ENCODE peak calls at places on chromosomes 4 and X, in ten cellular contexts. One of them, this sample, is unnamed.

GRCh38 chrX:13345037-13345436 is 25.2 kb upstream of the ATXN3L start:
- DNase-seq in prostate gland: no peak
- DNase-seq in esophagus muscularis mucosa: no peak
- DNase-seq in transverse colon: no peak
- DNase-seq in adrenal gland: no peak
- DNase-seq in heart left ventricle: no peak
- DNase-seq in A549: no peak
- DNase-seq in H1: no peak
- DNase-seq in IMR-90: no peak
- DNase-seq in Peyer's patch: no peak
- DNase-seq in this sample: no peak

GRCh38 chrX:724256-724655 is 93.7 kb downstream of the SHOX start:
- DNase-seq in transverse colon: no peak
- DNase-seq in IMR-90: no peak
- DNase-seq in prostate gland: no peak
- DNase-seq in Peyer's patch: no peak
- DNase-seq in A549: no peak
- DNase-seq in adrenal gland: no peak
- DNase-seq in H1: no peak
- DNase-seq in heart left ventricle: no peak
- DNase-seq in esophagus muscularis mucosa: no peak
- DNase-seq in this sample: no peak

GRCh38 chr4:176545886-176546285 is 226.1 kb downstream of the SPCS3 start:
- DNase-seq in H1: no peak
- DNase-seq in IMR-90: peak; percentile 59
- DNase-seq in adrenal gland: no peak
- DNase-seq in heart left ventricle: no peak
- DNase-seq in prostate gland: no peak
- DNase-seq in Peyer's patch: no peak
- DNase-seq in A549: no peak
- DNase-seq in transverse colon: no peak
- DNase-seq in esophagus muscularis mucosa: no peak
- DNase-seq in this sample: no peak

GRCh38 chrX:2552621-2553297 is 52.0 kb upstream of the DHRSX start:
- DNase-seq in IMR-90: no peak
- DNase-seq in transverse colon: no peak
- DNase-seq in Peyer's patch: no peak
- DNase-seq in heart left ventricle: no peak
- DNase-seq in esophagus muscularis mucosa: no peak
- DNase-seq in A549: peak; percentile 29
- DNase-seq in H1: no peak
- DNase-seq in adrenal gland: no peak
- DNase-seq in prostate gland: no peak
- DNase-seq in this sample: no peak

GRCh38 chr4:150229538-150229937 is 151.3 kb downstream of the DCLK2 start:
- DNase-seq in prostate gland: no peak
- DNase-seq in heart left ventricle: no peak
- DNase-seq in esophagus muscularis mucosa: no peak
- DNase-seq in H1: no peak
- DNase-seq in transverse colon: no peak
- DNase-seq in IMR-90: peak; percentile 93
- DNase-seq in adrenal gland: no peak
- DNase-seq in A549: no peak
- DNase-seq in Peyer's patch: no peak
- DNase-seq in this sample: no peak

GRCh38 chrX:39731735-39732134 is 366.0 kb downstream of the BCOR start:
- DNase-seq in transverse colon: no peak
- DNase-seq in Peyer's patch: no peak
- DNase-seq in esophagus muscularis mucosa: no peak
- DNase-seq in adrenal gland: no peak
- DNase-seq in H1: no peak
- DNase-seq in IMR-90: no peak
- DNase-seq in A549: no peak
- DNase-seq in prostate gland: no peak
- DNase-seq in heart left ventricle: no peak
- DNase-seq in this sample: no peak

GRCh38 chr4:158782539-158783360 is 13.9 kb downstream of the FNIP2 start:
- DNase-seq in heart left ventricle: no peak
- DNase-seq in prostate gland: peak; percentile 38
- DNase-seq in H1: no peak
- DNase-seq in transverse colon: no peak
- DNase-seq in IMR-90: peak; percentile 61
- DNase-seq in A549: no peak
- DNase-seq in Peyer's patch: no peak
- DNase-seq in adrenal gland: no peak
- DNase-seq in esophagus muscularis mucosa: no peak
- DNase-seq in this sample: no peak

GRCh38 chr4:6960154-6960553 is 50.5 kb downstream of the TBC1D14 start:
- DNase-seq in prostate gland: no peak
- DNase-seq in heart left ventricle: no peak
- DNase-seq in IMR-90: no peak
- DNase-seq in Peyer's patch: no peak
- DNase-seq in A549: no peak
- DNase-seq in H1: peak; percentile 30
- DNase-seq in adrenal gland: no peak
- DNase-seq in esophagus muscularis mucosa: no peak
- DNase-seq in transverse colon: no peak
- DNase-seq in this sample: no peak

GRCh38 chrX:1554469-1555210 is 17.7 kb upstream of the P2RY8 start:
- DNase-seq in adrenal gland: no peak
- DNase-seq in IMR-90: no peak
- DNase-seq in esophagus muscularis mucosa: peak; percentile 47
- DNase-seq in H1: no peak
- DNase-seq in A549: no peak
- DNase-seq in heart left ventricle: no peak
- DNase-seq in prostate gland: no peak
- DNase-seq in transverse colon: no peak
- DNase-seq in Peyer's patch: peak; percentile 80
- DNase-seq in this sample: no peak

GRCh38 chr4:15868065-15868464 is 70.5 kb downstream of the FGFBP1 start:
- DNase-seq in H1: no peak
- DNase-seq in esophagus muscularis mucosa: peak; percentile 26
- DNase-seq in IMR-90: no peak
- DNase-seq in transverse colon: no peak
- DNase-seq in Peyer's patch: no peak
- DNase-seq in adrenal gland: no peak
- DNase-seq in heart left ventricle: no peak
- DNase-seq in prostate gland: no peak
- DNase-seq in A549: no peak
- DNase-seq in this sample: no peak

GRCh38 chrX:140091276-140091886 is 126.1 kb upstream of the CXorf66 start:
- DNase-seq in transverse colon: peak; percentile 8
- DNase-seq in adrenal gland: peak; percentile 46
- DNase-seq in heart left ventricle: no peak
- DNase-seq in Peyer's patch: peak; percentile 46
- DNase-seq in prostate gland: peak; percentile 3
- DNase-seq in esophagus muscularis mucosa: no peak
- DNase-seq in A549: peak; percentile 1
- DNase-seq in H1: peak; percentile 57
- DNase-seq in IMR-90: no peak
- DNase-seq in this sample: peak; percentile 46

GRCh38 chr4:128394778-128395177 is 107.2 kb upstream of the PGRMC2 start:
- DNase-seq in esophagus muscularis mucosa: no peak
- DNase-seq in adrenal gland: no peak
- DNase-seq in heart left ventricle: no peak
- DNase-seq in IMR-90: peak; percentile 36
- DNase-seq in A549: no peak
- DNase-seq in prostate gland: no peak
- DNase-seq in H1: no peak
- DNase-seq in Peyer's patch: no peak
- DNase-seq in transverse colon: no peak
- DNase-seq in this sample: no peak

GRCh38 chrX:1102786-1103185 is 109.7 kb downstream of the CRLF2 start:
- DNase-seq in prostate gland: no peak
- DNase-seq in esophagus muscularis mucosa: no peak
- DNase-seq in H1: no peak
- DNase-seq in heart left ventricle: no peak
- DNase-seq in IMR-90: no peak
- DNase-seq in adrenal gland: no peak
- DNase-seq in transverse colon: no peak
- DNase-seq in Peyer's patch: no peak
- DNase-seq in A549: no peak
- DNase-seq in this sample: no peak

GRCh38 chr4:73721419-73721818 is 18.9 kb upstream of the CXCL8 start:
- DNase-seq in esophagus muscularis mucosa: no peak
- DNase-seq in IMR-90: peak; percentile 77
- DNase-seq in transverse colon: no peak
- DNase-seq in A549: no peak
- DNase-seq in Peyer's patch: no peak
- DNase-seq in heart left ventricle: no peak
- DNase-seq in adrenal gland: no peak
- DNase-seq in H1: no peak
- DNase-seq in prostate gland: no peak
- DNase-seq in this sample: no peak

GRCh38 chr4:149441338-149441737 is 374.3 kb downstream of the IQCM start:
- DNase-seq in IMR-90: peak; percentile 16
- DNase-seq in heart left ventricle: no peak
- DNase-seq in esophagus muscularis mucosa: no peak
- DNase-seq in transverse colon: no peak
- DNase-seq in adrenal gland: no peak
- DNase-seq in prostate gland: no peak
- DNase-seq in H1: no peak
- DNase-seq in Peyer's patch: no peak
- DNase-seq in A549: no peak
- DNase-seq in this sample: no peak

GRCh38 chr4:158130204-158130603 is 42.6 kb downstream of the GASK1B start:
- DNase-seq in prostate gland: no peak
- DNase-seq in adrenal gland: no peak
- DNase-seq in transverse colon: no peak
- DNase-seq in Peyer's patch: no peak
- DNase-seq in esophagus muscularis mucosa: no peak
- DNase-seq in H1: no peak
- DNase-seq in A549: no peak
- DNase-seq in heart left ventricle: no peak
- DNase-seq in IMR-90: no peak
- DNase-seq in this sample: no peak

GRCh38 chr4:107760281-107760947 is 40.4 kb upstream of the PAPSS1 start:
- DNase-seq in prostate gland: no peak
- DNase-seq in transverse colon: peak; percentile 67
- DNase-seq in A549: peak; percentile 7
- DNase-seq in esophagus muscularis mucosa: no peak
- DNase-seq in heart left ventricle: no peak
- DNase-seq in H1: no peak
- DNase-seq in Peyer's patch: peak; percentile 77
- DNase-seq in IMR-90: peak; percentile 5
- DNase-seq in adrenal gland: no peak
- DNase-seq in this sample: peak; percentile 2

GRCh38 chrX:40773809-40774208 is 38.5 kb upstream of the MED14 start:
- DNase-seq in adrenal gland: peak; percentile 51
- DNase-seq in H1: no peak
- DNase-seq in prostate gland: no peak
- DNase-seq in transverse colon: no peak
- DNase-seq in IMR-90: peak; percentile 60
- DNase-seq in Peyer's patch: no peak
- DNase-seq in esophagus muscularis mucosa: no peak
- DNase-seq in A549: no peak
- DNase-seq in heart left ventricle: no peak
- DNase-seq in this sample: no peak

GRCh38 chr4:185721949-185722316 is 90.1 kb downstream of the SORBS2 start:
- DNase-seq in H1: no peak
- DNase-seq in prostate gland: no peak
- DNase-seq in Peyer's patch: no peak
- DNase-seq in transverse colon: no peak
- DNase-seq in heart left ventricle: no peak
- DNase-seq in IMR-90: no peak
- DNase-seq in A549: no peak
- DNase-seq in esophagus muscularis mucosa: no peak
- DNase-seq in adrenal gland: peak; percentile 55
- DNase-seq in this sample: no peak
- H3K4me1 ChIP-seq in H1: no peaks in the 10 kb centered on the region
- H3K4me1 ChIP-seq in prostate gland: peaks cover 8% of the 10 kb centered on the region
- H3K4me1 ChIP-seq in Peyer's patch: no peaks in the 10 kb centered on the region
- H3K4me1 ChIP-seq in transverse colon: no peaks in the 10 kb centered on the region
- H3K4me1 ChIP-seq in heart left ventricle: peaks cover 2% of the 10 kb centered on the region
- H3K4me1 ChIP-seq in IMR-90: no peaks in the 10 kb centered on the region
- H3K4me1 ChIP-seq in A549: peaks cover 6% of the 10 kb centered on the region
- H3K4me1 ChIP-seq in esophagus muscularis mucosa: peaks cover 73% of the 10 kb centered on the region
- H3K4me1 ChIP-seq in adrenal gland: peaks cover 88% of the 10 kb centered on the region
- H3K4me1 ChIP-seq in this sample: peaks cover 58% of the 10 kb centered on the region

GRCh38 chr4:154314248-154314647 is 177.4 kb downstream of the DCHS2 start:
- DNase-seq in A549: no peak
- DNase-seq in adrenal gland: no peak
- DNase-seq in Peyer's patch: no peak
- DNase-seq in IMR-90: no peak
- DNase-seq in heart left ventricle: no peak
- DNase-seq in transverse colon: no peak
- DNase-seq in esophagus muscularis mucosa: no peak
- DNase-seq in H1: no peak
- DNase-seq in prostate gland: no peak
- DNase-seq in this sample: no peak
- TF ChIP-seq CTCF in A549: peak; percentile 27
- TF ChIP-seq CTCF in adrenal gland: no peak
- TF ChIP-seq CTCF in Peyer's patch: no peak
- TF ChIP-seq CTCF in IMR-90: no peak
- TF ChIP-seq CTCF in heart left ventricle: no peak
- TF ChIP-seq CTCF in transverse colon: no peak
- TF ChIP-seq CTCF in esophagus muscularis mucosa: peak; percentile 16
- TF ChIP-seq CTCF in H1: no peak
- TF ChIP-seq CTCF in prostate gland: peak; percentile 7
- TF ChIP-seq CTCF in this sample: no peak

DNA sequence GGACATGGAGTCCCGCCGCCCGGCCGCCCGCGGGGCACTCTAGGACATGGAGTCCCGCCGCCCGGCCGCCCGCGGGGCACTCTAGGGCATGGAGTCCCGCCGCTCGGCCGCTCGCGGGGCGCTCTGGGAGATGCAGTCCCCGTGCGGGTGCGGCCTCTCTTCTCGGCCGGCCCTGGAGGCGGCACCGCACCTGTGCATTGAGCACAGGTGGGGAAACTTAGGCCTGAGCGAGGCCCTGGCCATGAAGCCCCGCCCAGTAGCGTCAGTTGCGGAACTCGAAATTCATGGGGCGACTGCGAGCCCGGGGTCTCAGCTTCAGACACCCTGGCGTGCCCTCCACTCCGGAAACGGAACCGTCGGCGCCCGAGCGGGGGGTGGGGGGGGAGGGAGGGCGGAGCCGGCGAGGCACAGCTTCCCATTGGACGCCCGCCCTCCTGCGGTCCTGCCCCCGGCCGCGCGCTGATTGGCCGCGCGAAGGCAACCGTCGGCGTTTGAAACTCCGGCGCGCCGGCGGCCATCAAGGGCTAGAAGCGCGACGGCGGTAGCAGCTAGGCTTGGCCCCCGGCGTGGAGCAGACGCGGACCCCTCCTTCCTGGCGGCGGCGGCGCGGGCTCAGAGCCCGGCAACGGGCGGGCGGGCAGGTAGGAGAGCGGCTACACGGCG is at the start of the genes TACC3 and TMEM129:
- DNase-seq in H1: peak; percentile 93
- DNase-seq in transverse colon: peak; percentile 97
- DNase-seq in A549: peak; percentile 87
- DNase-seq in esophagus muscularis mucosa: peak; percentile 99
- DNase-seq in Peyer's patch: peak; percentile 98
- DNase-seq in IMR-90: peak; percentile 87
- DNase-seq in adrenal gland: peak; percentile 93
- DNase-seq in prostate gland: peak; percentile 98
- DNase-seq in heart left ventricle: peak; percentile 94
- DNase-seq in this sample: peak; percentile 98
- TF ChIP-seq POLR2A in H1: no peak
- TF ChIP-seq POLR2A in transverse colon: peak; percentile 28
- TF ChIP-seq POLR2A in A549: peak; percentile 53
- TF ChIP-seq POLR2A in esophagus muscularis mucosa: no peak
- TF ChIP-seq POLR2A in Peyer's patch: peak; percentile 57
- TF ChIP-seq POLR2A in IMR-90: peak; percentile 20
- TF ChIP-seq POLR2A in adrenal gland: peak; percentile 66
- TF ChIP-seq POLR2A in prostate gland: peak; percentile 89
- TF ChIP-seq POLR2A in heart left ventricle: no peak
- TF ChIP-seq POLR2A in this sample: peak; percentile 89

GRCh38 chr4:1029957-1030520 is 18.6 kb downstream of the FGFRL1 start:
- DNase-seq in IMR-90: no peak
- DNase-seq in A549: no peak
- DNase-seq in Peyer's patch: no peak
- DNase-seq in adrenal gland: no peak
- DNase-seq in heart left ventricle: no peak
- DNase-seq in H1: peak; percentile 82
- DNase-seq in prostate gland: no peak
- DNase-seq in esophagus muscularis mucosa: no peak
- DNase-seq in transverse colon: no peak
- DNase-seq in this sample: no peak
- H3K4me1 ChIP-seq in IMR-90: peaks cover 13% of the 10 kb centered on the region
- H3K4me1 ChIP-seq in A549: no peaks in the 10 kb centered on the region
- H3K4me1 ChIP-seq in Peyer's patch: no peaks in the 10 kb centered on the region
- H3K4me1 ChIP-seq in adrenal gland: peaks cover 9% of the 10 kb centered on the region
- H3K4me1 ChIP-seq in heart left ventricle: no peaks in the 10 kb centered on the region
- H3K4me1 ChIP-seq in H1: peaks cover 7% of the 10 kb centered on the region
- H3K4me1 ChIP-seq in prostate gland: no peaks in the 10 kb centered on the region
- H3K4me1 ChIP-seq in esophagus muscularis mucosa: peaks cover 19% of the 10 kb centered on the region
- H3K4me1 ChIP-seq in transverse colon: no peaks in the 10 kb centered on the region
- H3K4me1 ChIP-seq in this sample: peaks cover 16% of the 10 kb centered on the region